ENCODE peak calls at places on chromosomes 6 and 20, in ten cellular contexts. B is astrocyte of the spinal cord, T is Calu3, M is PC-3, W is neural progenitor cell, J is MCF 10A, S is D721Med, Q is coronary artery, E is upper lobe of left lung, X is cardiac fibroblast. V is an unnamed sample.

GRCh38 chr6:39021779-39022178 is 26.8 kb upstream of the GLP1R start:
- DNase-seq in S (no peak), J (no peak), W (no peak), T (no peak), B (no peak), M (no peak), X (no peak), E (no peak), Q (no peak), V (no peak)

GRCh38 chr20:6026051-6026450 is 27.8 kb downstream of the LRRN4 start:
- DNase-seq in B (no peak), X (peak), T (no peak), S (no peak), W (no peak), E (no peak), Q (no peak), M (peak), J (peak), V (no peak)

GRCh38 chr6:44072959-44073611 is 54.2 kb downstream of the MRPL14 start:
- DNase-seq in S (peak), Q (no peak), W (peak), E (peak), X (peak), J (peak), T (peak), B (peak), M (peak), V (peak)

GRCh38 chr6:63598001-63598250 is 25.6 kb downstream of the LOC128125822 start:
- DNase-seq in T (no peak), E (no peak), Q (no peak), J (no peak), B (peak), X (no peak), M (no peak), W (no peak), S (no peak), V (no peak)

GRCh38 chr6:33589366-33589722 is 9.3 kb upstream of the BAK1 start:
- DNase-seq in E (no peak), T (no peak), S (no peak), W (no peak), B (no peak), M (no peak), J (no peak), X (no peak), Q (no peak), V (no peak)

GRCh38 chr6:18219611-18220010 is 44.7 kb downstream of the DEK start:
- DNase-seq in X (no peak), B (no peak), J (no peak), W (no peak), E (no peak), S (no peak), Q (no peak), T (no peak), M (no peak), V (no peak)

GRCh38 chr6:25670793-25671513 is 18.9 kb downstream of the SCGN start:
- DNase-seq in B (no peak), T (no peak), M (peak), S (no peak), Q (no peak), W (no peak), E (no peak), X (peak), J (peak), V (no peak)

GRCh38 chr20:6081236-6081635 is 27.4 kb upstream of the LRRN4 start:
- DNase-seq in X (peak), S (no peak), Q (no peak), M (peak), W (no peak), B (peak), J (peak), E (no peak), T (no peak), V (no peak)

GRCh38 chr6:15479761-15480160 is 183.1 kb downstream of the DTNBP1 start:
- DNase-seq in M (peak), S (no peak), X (no peak), W (no peak), Q (no peak), T (no peak), J (peak), E (no peak), B (peak), V (no peak)

GRCh38 chr20:36154696-36155628 is at the start of gene EPB41L1:
- DNase-seq in Q (no peak), W (peak), B (peak), M (peak), E (no peak), T (no peak), X (no peak), S (no peak), J (no peak), V (no peak)

GRCh38 chr6:129875610-129876515 is 14.7 kb upstream of the TMEM244 start:
- DNase-seq in J (no peak), W (no peak), E (no peak), T (no peak), B (no peak), X (no peak), Q (no peak), S (no peak), M (no peak), V (no peak)

GRCh38 chr6:164243012-164243610 is 828.6 kb downstream of the QKI start:
- DNase-seq in E (no peak), X (no peak), S (no peak), W (no peak), J (no peak), B (no peak), M (no peak), Q (no peak), T (no peak), V (no peak)

GRCh38 chr6:112202639-112203341 is 51.6 kb downstream of the LAMA4 start:
- DNase-seq in B (peak), S (no peak), M (no peak), X (peak), J (no peak), E (no peak), T (no peak), Q (no peak), W (peak), V (no peak)

GRCh38 chr6:56172144-56172543 is 75.2 kb downstream of the COL21A1 start:
- DNase-seq in X (no peak), W (peak), S (no peak), J (no peak), B (no peak), E (no peak), T (no peak), M (no peak), Q (no peak), V (no peak)

GRCh38 chr20:53161473-53161872 is 189.3 kb downstream of the TSHZ2 start:
- DNase-seq in X (no peak), M (no peak), J (no peak), T (no peak), E (no peak), Q (no peak), B (no peak), W (no peak), S (no peak), V (no peak)

GRCh38 chr6:166598441-166599138 is 12.1 kb upstream of the RAMACL start:
- DNase-seq in W (no peak), Q (no peak), X (peak), M (no peak), E (peak), S (no peak), T (no peak), J (peak), B (peak), V (no peak)

GRCh38 chr6:157019733-157020132 is 242.6 kb downstream of the ARID1B start:
- DNase-seq in M (peak), B (peak), J (no peak), E (no peak), Q (no peak), X (no peak), S (no peak), T (no peak), W (no peak), V (no peak)

GRCh38 chr20:63533871-63534393 is 3.2 kb downstream of the PTK6 start:
- DNase-seq in B (no peak), J (peak), E (peak), S (no peak), T (peak), X (no peak), M (no peak), Q (no peak), W (no peak), V (no peak)

GRCh38 chr6:138007014-138007472 is 100.2 kb downstream of the PERP start:
- DNase-seq in W (peak), M (peak), E (no peak), B (peak), J (peak), Q (no peak), X (peak), T (peak), S (no peak), V (no peak)

GRCh38 chr20:51871943-51872342 is 69.6 kb upstream of the SALL4 start:
- DNase-seq in T (no peak), X (no peak), W (no peak), E (no peak), B (no peak), S (no peak), J (no peak), M (peak), Q (no peak), V (no peak)

GRCh38 chr20:44409132-44409600 is 53.7 kb downstream of the HNF4A start:
- DNase-seq in T (no peak), Q (no peak), M (peak), X (peak), S (no peak), E (no peak), J (no peak), W (no peak), B (peak), V (no peak)

GRCh38 chr6:35300848-35301247 is 3.2 kb downstream of the DEF6 start:
- DNase-seq in W (no peak), X (no peak), J (no peak), T (no peak), B (no peak), Q (no peak), E (no peak), S (no peak), M (no peak), V (no peak)

GRCh38 chr6:140043357-140043756 is 668.9 kb upstream of the CITED2 start:
- DNase-seq in B (peak), S (no peak), M (peak), W (no peak), T (no peak), Q (no peak), E (no peak), J (peak), X (peak), V (no peak)

GRCh38 chr20:373171-373890 is 7.2 kb upstream of the TRIB3 start:
- DNase-seq in W (no peak), J (peak), T (no peak), S (no peak), X (peak), B (peak), E (peak), M (peak), Q (no peak), V (no peak)

DNA sequence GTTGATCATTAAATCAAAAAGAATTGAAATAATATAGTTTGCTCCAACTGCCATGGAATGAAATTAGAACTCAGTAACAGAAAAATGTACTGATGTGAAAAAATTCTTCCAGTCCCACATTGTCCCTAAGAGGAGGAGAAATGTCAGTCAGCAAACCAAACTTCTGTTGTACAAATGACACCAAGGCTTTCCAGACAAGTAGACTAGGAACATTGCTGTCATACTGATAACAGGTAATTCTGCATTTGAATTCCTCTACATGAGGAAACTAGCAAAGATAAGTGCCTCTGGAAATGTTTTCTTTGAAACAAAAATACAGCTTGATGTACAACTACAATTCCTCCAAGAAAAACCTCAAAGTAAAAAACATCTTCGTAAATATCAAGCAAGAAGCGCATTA is 90.2 kb downstream of the HIVEP1 start:
- DNase-seq in Q (no peak), J (no peak), B (no peak), X (no peak), S (no peak), W (no peak), T (no peak), E (no peak), M (no peak), V (no peak)
- TF ChIP-seq CTCF in Q (no peak), J (no peak), B (no peak), X (no peak), S (no peak), W (no peak), T (no peak), E (no peak), M (no peak), V (no peak)

DNA sequence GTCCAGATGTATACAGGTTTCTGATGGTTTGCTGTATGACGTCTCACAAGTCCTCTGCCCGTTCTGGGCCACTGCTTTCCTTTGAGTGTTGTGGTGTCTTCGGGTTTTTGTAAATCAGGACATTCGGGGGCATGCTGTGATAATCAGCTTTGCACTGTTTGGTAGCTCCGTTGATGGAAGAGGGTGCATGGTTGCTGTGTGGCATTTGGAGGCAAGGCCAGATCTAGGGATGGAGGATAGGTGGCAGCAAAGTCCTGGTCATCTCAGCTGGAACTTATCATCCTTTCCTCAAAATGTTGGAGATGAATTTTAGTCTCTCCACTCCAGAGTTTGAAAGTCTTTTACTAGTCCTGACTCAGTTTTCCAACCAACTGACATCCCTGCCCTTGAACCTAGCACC is 91.0 kb downstream of the SCP2D1 start:
- DNase-seq in X (peak), Q (no peak), T (no peak), B (no peak), W (peak), M (peak), S (no peak), J (peak), E (no peak), V (no peak)
- TF ChIP-seq CTCF in X (no peak), Q (no peak), T (no peak), B (no peak), W (peak), M (peak), S (peak), J (no peak), E (no peak), V (no peak)

GRCh38 chr6:162856885-162857284 is 129.1 kb downstream of the PACRG start:
- DNase-seq in B (peak), W (peak), T (peak), M (peak), Q (no peak), S (no peak), X (peak), J (peak), E (no peak), V (no peak)
- TF ChIP-seq CTCF in B (peak), W (peak), T (peak), M (peak), Q (no peak), S (peak), X (peak), J (peak), E (peak), V (no peak)

GRCh38 chr20:20525756-20526155 is 157.9 kb downstream of the INSM1 start:
- DNase-seq in M (no peak), B (no peak), J (no peak), E (no peak), X (no peak), T (no peak), W (no peak), Q (no peak), S (no peak), V (no peak)

GRCh38 chr20:20521736-20522135 is 153.8 kb downstream of the INSM1 start:
- DNase-seq in Q (no peak), W (no peak), B (peak), X (no peak), T (no peak), M (no peak), J (no peak), S (no peak), E (no peak), V (no peak)

GRCh38 chr20:20527661-20528060 is 159.8 kb downstream of the INSM1 start:
- DNase-seq in S (no peak), W (no peak), Q (no peak), M (no peak), B (no peak), E (no peak), J (no peak), T (no peak), X (no peak), V (no peak)

GRCh38 chr20:20528896-20529295 is 161.0 kb downstream of the INSM1 start:
- DNase-seq in E (no peak), J (no peak), B (no peak), Q (no peak), S (no peak), M (no peak), W (no peak), X (no peak), T (no peak), V (no peak)

GRCh38 chr20:20525214-20525613 is 157.3 kb downstream of the INSM1 start:
- DNase-seq in M (no peak), W (no peak), X (no peak), T (no peak), S (no peak), Q (no peak), J (no peak), B (no peak), E (no peak), V (no peak)
- TF ChIP-seq CTCF in M (no peak), W (no peak), X (no peak), T (no peak), S (no peak), Q (no peak), J (no peak), B (no peak), E (no peak), V (no peak)

GRCh38 chr6:128519931-128520435 is 416 bp downstream of the PTPRK start:
- DNase-seq in E (peak), T (no peak), B (no peak), S (no peak), X (peak), W (no peak), J (peak), M (no peak), Q (peak), V (peak)

GRCh38 chr6:128521302-128521632 is 868 bp upstream of the PTPRK start:
- DNase-seq in Q (no peak), X (peak), J (no peak), E (no peak), T (no peak), M (no peak), W (no peak), S (no peak), B (no peak), V (no peak)

GRCh38 chr6:128520436-128521301 is at the start of gene PTPRK:
- DNase-seq in E (peak), W (peak), S (peak), B (peak), Q (peak), M (peak), X (peak), T (peak), J (peak), V (peak)

GRCh38 chr6:128518531-128519131 is 1.8 kb downstream of the PTPRK start:
- DNase-seq in J (peak), B (no peak), W (no peak), X (peak), Q (no peak), M (peak), E (no peak), T (no peak), S (no peak), V (no peak)

DNA sequence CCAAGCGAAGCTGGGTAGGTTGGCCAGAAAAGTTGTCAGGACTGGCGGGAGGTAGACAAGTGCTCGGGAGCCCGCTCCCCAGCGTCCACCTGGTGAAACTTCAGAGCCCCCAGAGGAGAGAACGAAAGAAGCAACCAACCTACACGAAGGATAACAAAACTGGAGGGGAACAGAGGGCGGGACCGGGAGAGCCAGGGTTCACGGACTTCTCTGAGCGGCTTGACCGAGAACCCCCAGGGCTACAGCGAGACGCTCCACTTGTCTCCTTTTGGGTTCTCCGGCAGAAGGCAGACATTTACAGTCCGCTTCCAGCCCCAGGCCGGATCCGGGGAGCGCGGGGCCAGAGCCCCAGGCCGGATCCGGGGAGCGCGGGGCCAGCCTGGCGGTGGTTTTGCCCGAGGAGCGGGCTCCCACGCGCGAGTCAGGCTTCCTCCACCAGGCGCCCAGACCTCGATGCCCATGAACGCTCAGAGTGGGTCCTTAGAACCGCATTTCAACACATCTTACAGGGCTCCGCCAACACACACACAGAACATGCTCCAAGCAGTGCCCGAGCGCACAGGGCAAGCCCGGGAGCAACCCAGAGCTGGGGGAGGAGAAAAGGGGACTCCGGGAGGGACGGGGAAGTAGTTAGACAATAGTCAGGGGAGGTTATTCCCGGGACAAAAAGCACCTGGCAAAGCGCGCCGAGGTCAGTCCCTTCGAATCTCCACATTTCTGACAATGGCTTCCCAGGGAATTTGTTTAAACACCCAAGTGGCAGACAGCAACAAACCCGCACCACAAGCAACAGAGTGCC is 1.1 kb downstream of the PTPRK start:
- DNase-seq in J (peak), E (peak), S (no peak), X (peak), W (peak), M (peak), Q (peak), T (peak), B (peak), V (no peak)
- TF ChIP-seq CTCF in J (no peak), E (peak), S (no peak), X (peak), W (peak), M (peak), Q (no peak), T (no peak), B (peak), V (no peak)

DNA sequence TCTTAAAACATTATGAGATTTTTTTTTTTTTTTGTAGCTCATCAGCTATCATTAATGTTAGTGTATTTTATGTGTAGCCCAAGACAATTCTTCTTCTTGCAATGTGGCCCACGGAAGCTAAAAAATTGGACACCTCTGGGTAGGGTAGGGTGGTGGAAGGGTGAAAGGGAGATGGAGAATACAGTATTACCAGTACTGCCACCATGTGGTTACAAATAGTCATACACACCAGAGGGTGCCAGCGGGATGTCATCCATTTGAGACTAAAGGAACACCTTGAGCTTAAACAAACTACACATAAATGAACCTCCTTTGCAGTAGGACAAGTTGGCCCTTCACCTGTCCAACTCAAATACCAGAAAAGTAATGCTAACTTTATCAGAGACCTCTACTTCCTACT is 601.9 kb downstream of the HTR1B start:
- DNase-seq in B (no peak), Q (no peak), E (no peak), S (no peak), T (peak), W (peak), J (peak), X (peak), M (peak), V (no peak)
- TF ChIP-seq CTCF in B (peak), Q (no peak), E (no peak), S (peak), T (peak), W (peak), J (peak), X (peak), M (peak), V (no peak)

GRCh38 chr20:48385527-48385926 is 442.3 kb downstream of the PREX1 start:
- DNase-seq in J (no peak), W (no peak), E (no peak), M (no peak), X (no peak), T (no peak), B (no peak), Q (no peak), S (no peak), V (no peak)
- TF ChIP-seq CTCF in J (no peak), W (no peak), E (no peak), M (no peak), X (no peak), T (no peak), B (no peak), Q (no peak), S (no peak), V (no peak)